ENCODE peak calls at places on chromosomes 6 and 20, in nine cellular contexts. E is AML-193, Y is D341Med, L is Caki2, T is NCI-H1092 treated with DMSO at 0.1 percent for 48 hours, B is HepG2, K is GOT3, I is psoas muscle, R is NCI-H774. Z is an unnamed sample.

GRCh38 chr6:142537612-142538478 is 236.0 kb downstream of the ADGRG6 start:
- DNase-seq in R (peak; percentile 10), T (peak; percentile 0), E (peak; percentile 7), I (no peak), L (no peak), Y (peak; percentile 55), K (no peak), B (peak; percentile 45), Z (no peak)

GRCh38 chr6:26389349-26389799 is 6.5 kb downstream of the BTN2A2 start:
- DNase-seq in R (no peak), T (no peak), I (no peak), L (peak; percentile 76), B (no peak), K (no peak), Y (no peak), E (peak; percentile 67), Z (no peak)

GRCh38 chr20:31862506-31862905 is 7.8 kb downstream of the DUSP15 start:
- DNase-seq in Y (no peak), B (no peak), L (no peak), I (no peak), T (no peak), K (no peak), E (no peak), R (no peak), Z (no peak)

GRCh38 chr6:23277521-23278227 is 708.3 kb downstream of the HDGFL1 start:
- DNase-seq in Y (no peak), K (no peak), R (no peak), I (no peak), L (no peak), E (no peak), B (no peak), T (no peak), Z (no peak)

GRCh38 chr20:62025394-62025793 is 40.3 kb downstream of the TAF4 start:
- DNase-seq in E (no peak), R (no peak), T (no peak), K (no peak), I (peak; percentile 58), B (no peak), L (no peak), Y (no peak), Z (no peak)

GRCh38 chr20:56634735-56635422 is 5.8 kb downstream of the TFAP2C start:
- DNase-seq in B (no peak), Y (no peak), L (no peak), I (no peak), E (no peak), T (no peak), K (no peak), R (no peak), Z (no peak)

GRCh38 chr6:109672827-109673226 is 18.2 kb downstream of the AK9 start:
- DNase-seq in R (no peak), B (no peak), L (no peak), Y (no peak), K (no peak), T (no peak), I (no peak), E (no peak), Z (no peak)

GRCh38 chr6:157302761-157303160 is 20.6 kb downstream of the TMEM242 start:
- DNase-seq in K (no peak), I (no peak), B (no peak), Y (no peak), L (no peak), E (no peak), R (no peak), T (no peak), Z (no peak)

GRCh38 chr6:143108278-143108677 is 47.6 kb downstream of the AIG1 start:
- DNase-seq in L (no peak), E (no peak), K (no peak), T (no peak), Y (no peak), B (no peak), R (no peak), I (no peak), Z (no peak)

GRCh38 chr6:139764498-139764986 is 390.1 kb upstream of the CITED2 start:
- DNase-seq in K (peak; percentile 11), Y (no peak), L (peak; percentile 88), T (no peak), R (no peak), I (peak; percentile 67), B (peak; percentile 66), E (peak; percentile 87), Z (no peak)